ENCODE peak calls at places on chromosome 17, in four cellular contexts. J, V, P and Q are unnamed samples. For H3K9me3, the result is how much of the 10 kb centered on the place peaks cover.

GRCh38 chr17:81253358-81254131 is 14.4 kb downstream of the NDUFAF8 start:
- DNase-seq in P (no peak), V (no peak), J (peak), Q (peak)

GRCh38 chr17:14372905-14373559 is 72.2 kb downstream of the HS3ST3B1 start:
- DNase-seq in P (no peak), J (no peak), V (no peak), Q (no peak)

GRCh38 chr17:55607736-55608341 is 96.6 kb upstream of the SMIM36 start:
- DNase-seq in P (no peak), V (no peak), J (no peak), Q (no peak)

GRCh38 chr17:8041980-8042379 is 3.1 kb downstream of the ALOX15B start:
- DNase-seq in V (no peak), J (no peak), P (no peak), Q (no peak)

GRCh38 chr17:600576-601301 is 113.9 kb downstream of the VPS53 start:
- DNase-seq in J (no peak), P (no peak), V (no peak), Q (no peak)

GRCh38 chr17:78179372-78179771 is 7.5 kb downstream of the TK1 start:
- DNase-seq in P (peak), V (peak), J (no peak), Q (no peak)

GRCh38 chr17:35022536-35023063 is 40.9 kb downstream of the RFFL start:
- DNase-seq in V (peak), P (peak), J (peak), Q (peak)

GRCh38 chr17:40540448-40540847 is 24.8 kb downstream of the CCR7 start:
- DNase-seq in J (no peak), V (no peak), P (no peak), Q (no peak)

GRCh38 chr17:31060814-31061550 is 33.8 kb upstream of the NF1 start:
- DNase-seq in J (no peak), P (no peak), V (no peak), Q (no peak)

GRCh38 chr17:31158741-31159377 is 64.1 kb downstream of the NF1 start:
- DNase-seq in V (no peak), P (no peak), J (no peak), Q (no peak)

GRCh38 chr17:71634376-71634775 is 486.4 kb upstream of the SOX9 start:
- DNase-seq in J (no peak), V (no peak), P (no peak), Q (no peak)

GRCh38 chr17:28727727-28728363 is 743 bp upstream of the NEK8 start:
- DNase-seq in P (no peak), J (peak), V (peak), Q (peak)

GRCh38 chr17:74959826-74960738 is 12.5 kb downstream of the HID1 start:
- DNase-seq in J (no peak), V (no peak), P (no peak), Q (no peak)

GRCh38 chr17:75317671-75318070 is 28.4 kb upstream of the SLC25A19 start:
- DNase-seq in V (no peak), P (no peak), J (no peak), Q (no peak)

GRCh38 chr17:63178530-63178929 is 212.5 kb downstream of the TANC2 start:
- DNase-seq in P (no peak), J (no peak), V (no peak), Q (no peak)

GRCh38 chr17:70763018-70763417 is 593.7 kb downstream of the KCNJ2 start:
- DNase-seq in V (no peak), J (no peak), P (no peak), Q (no peak)

GRCh38 chr17:75478508-75478907 is 22.1 kb downstream of the TMEM94 start:
- DNase-seq in P (no peak), V (no peak), J (no peak), Q (no peak)

GRCh38 chr17:310111-311010 is 42.2 kb downstream of the RPH3AL start:
- DNase-seq in J (no peak), P (no peak), V (no peak), Q (no peak)

GRCh38 chr17:42502091-42502490 is 34.0 kb upstream of the NAGLU start:
- DNase-seq in J (no peak), P (no peak), V (no peak), Q (no peak)

GRCh38 chr17:7403043-7403901 is 625 bp downstream of the TMEM256 start:
- DNase-seq in J (no peak), P (no peak), V (no peak), Q (peak)

GRCh38 chr17:57356722-57357391 is 100.5 kb downstream of the MSI2 start:
- DNase-seq in P (no peak), V (no peak), J (no peak), Q (no peak)

GRCh38 chr17:30964878-30965277 is 6.0 kb upstream of the RNF135 start:
- DNase-seq in V (no peak), J (no peak), P (no peak), Q (no peak)

GRCh38 chr17:63998050-63998720 is at the start of gene PRR29:
- DNase-seq in J (peak), V (peak), P (no peak), Q (peak)

GRCh38 chr17:44776628-44777393 is 18.0 kb downstream of the ADAM11 start:
- DNase-seq in J (no peak), P (no peak), V (no peak), Q (no peak)

GRCh38 chr17:36657763-36658490 is 56.5 kb downstream of the MRM1 start:
- DNase-seq in V (no peak), J (no peak), P (no peak), Q (no peak)

GRCh38 chr17:15038656-15039055 is 226.5 kb downstream of the PMP22 start:
- DNase-seq in J (no peak), P (no peak), V (peak), Q (no peak)

GRCh38 chr17:58327363-58328194 is 1.0 kb downstream of the TSPOAP1 start:
- DNase-seq in J (no peak), V (no peak), P (no peak), Q (no peak)

GRCh38 chr17:68011199-68011665 is 15.0 kb upstream of the C17orf58 start:
- DNase-seq in P (peak), V (peak), J (peak), Q (peak)

GRCh38 chr17:15475620-15476354 is 8.4 kb upstream of the CDRT4 start:
- DNase-seq in V (no peak), P (no peak), J (no peak), Q (no peak)

GRCh38 chr17:75896360-75897075 is at the start of gene TRIM65:
- DNase-seq in V (peak), J (peak), P (peak), Q (peak)

GRCh38 chr17:49519781-49520180 is 24.7 kb downstream of the NGFR start:
- DNase-seq in P (no peak), J (no peak), V (no peak), Q (no peak)

GRCh38 chr17:63276821-63277220 is 169.3 kb downstream of the CYB561 start:
- DNase-seq in J (no peak), V (no peak), P (no peak), Q (no peak)

GRCh38 chr17:50943575-50943933 is 77.4 kb upstream of the TOB1 start:
- DNase-seq in P (peak), J (no peak), V (peak), Q (no peak)

GRCh38 chr17:59506907-59507726 is 58.3 kb upstream of the DHX40 start:
- DNase-seq in V (no peak), J (no peak), P (peak), Q (no peak)

GRCh38 chr17:58369214-58370031 is 17.4 kb upstream of the SUPT4H1 start:
- DNase-seq in J (no peak), P (no peak), V (no peak), Q (no peak)

GRCh38 chr17:82113941-82114340 is 15.9 kb upstream of the FASN start:
- DNase-seq in V (no peak), P (no peak), J (no peak), Q (no peak)

GRCh38 chr17:78774956-78775571 is 7.0 kb downstream of the CYTH1 start:
- DNase-seq in J (peak), V (no peak), P (no peak), Q (peak)

GRCh38 chr17:22469941-22470340 is 777.6 kb downstream of the KCNJ18 start:
- DNase-seq in P (no peak), V (no peak), J (no peak), Q (no peak)
- H3K9me3 ChIP-seq in P (under half), V (under half), J (under half), Q (under half)

GRCh38 chr17:5183410-5183793 is 8.3 kb downstream of the ZNF594 start:
- DNase-seq in V (no peak), J (no peak), P (no peak), Q (no peak)

GRCh38 chr17:5181509-5182305 is 10.0 kb downstream of the ZNF594 start:
- DNase-seq in P (no peak), V (no peak), J (no peak), Q (no peak)

GRCh38 chr17:5182597-5183409 is 8.9 kb downstream of the ZNF594 start:
- DNase-seq in V (no peak), P (no peak), J (no peak), Q (no peak)

GRCh38 chr17:5184284-5184683 is 7.4 kb downstream of the ZNF594 start:
- DNase-seq in V (no peak), J (no peak), P (no peak), Q (no peak)

DNA sequence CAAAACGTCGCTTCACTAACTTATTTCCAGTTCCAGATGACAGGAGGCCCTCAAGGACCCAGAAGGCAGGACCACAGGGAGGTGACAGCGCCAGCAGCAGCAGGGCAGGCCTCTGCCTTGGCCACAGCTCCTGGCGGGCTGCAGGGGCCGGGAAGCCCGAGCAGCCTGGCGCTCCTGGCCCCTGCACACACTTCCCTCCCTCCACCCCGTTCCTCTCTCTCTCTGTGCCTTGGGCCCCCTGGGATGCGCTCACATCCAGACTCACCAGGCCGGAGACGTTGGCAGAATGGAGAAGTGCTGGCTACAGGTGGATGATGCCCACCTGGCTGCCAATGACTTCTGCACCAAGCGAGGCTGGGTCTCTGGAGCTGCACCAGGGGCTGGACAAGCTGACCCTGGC is 12.7 kb downstream of the ZNF594 start:
- DNase-seq in P (no peak), V (no peak), J (no peak), Q (no peak)
- H3K9me3 ChIP-seq in P (under half), V (under half), J (half or more), Q (under half)

GRCh38 chr17:22128723-22129122 is 436.4 kb downstream of the KCNJ18 start:
- DNase-seq in P (no peak), J (no peak), V (no peak), Q (no peak)
- H3K9me3 ChIP-seq in P (under half), J (under half), V (under half), Q (under half)

DNA sequence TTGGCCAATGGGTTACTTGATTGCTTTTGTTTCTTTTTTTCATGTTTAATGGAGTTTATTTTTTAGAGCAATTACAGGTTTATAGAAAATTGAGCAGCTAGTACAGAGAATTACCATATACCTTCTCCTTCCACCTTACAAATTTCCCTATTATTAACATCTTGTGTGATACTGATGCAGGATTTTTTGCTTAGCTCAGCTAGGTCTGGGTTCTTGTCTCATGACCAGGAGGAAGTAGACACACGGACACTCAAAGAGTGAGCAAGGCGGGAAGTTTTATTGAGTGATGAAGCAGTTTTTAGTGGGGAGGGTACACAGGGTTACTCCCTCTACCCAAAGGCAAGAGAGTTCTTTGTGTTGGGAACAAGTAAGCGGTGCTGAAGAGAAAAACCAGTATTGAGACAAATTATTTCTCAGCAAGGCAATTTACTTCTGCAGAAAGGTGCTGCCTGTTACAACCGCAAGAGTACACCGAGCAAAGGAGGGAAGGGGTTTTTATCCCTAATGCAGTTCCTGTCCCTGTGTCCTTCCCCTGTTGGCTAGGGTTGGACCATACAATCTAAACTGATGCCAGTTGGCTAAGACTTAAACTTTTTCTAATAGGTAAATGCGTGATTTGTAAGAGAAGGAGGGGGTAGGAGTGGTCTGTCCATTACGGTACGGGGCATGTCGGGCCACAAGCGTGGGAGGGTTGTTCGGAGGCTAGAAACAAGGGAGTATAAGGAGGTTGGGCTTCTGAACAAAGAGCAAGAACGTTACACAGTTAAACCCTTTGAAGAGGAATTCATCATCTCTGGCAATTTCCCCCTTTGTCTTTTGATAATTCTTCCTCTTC is 26.9 kb downstream of the SEC14L1 start:
- DNase-seq in J (no peak), V (no peak), P (no peak), Q (no peak)
- H3K9me3 ChIP-seq in J (under half), V (under half), P (under half), Q (under half)

GRCh38 chr17:72797142-72797541 is 295.3 kb downstream of the SLC39A11 start:
- DNase-seq in V (no peak), J (no peak), P (no peak), Q (no peak)

GRCh38 chr17:72794152-72794551 is 298.3 kb downstream of the SLC39A11 start:
- DNase-seq in V (no peak), P (no peak), J (no peak), Q (no peak)

GRCh38 chr17:72790194-72790593 is 302.3 kb downstream of the SLC39A11 start:
- DNase-seq in V (no peak), J (no peak), P (no peak), Q (no peak)

GRCh38 chr17:72792771-72793170 is 299.7 kb downstream of the SLC39A11 start:
- DNase-seq in J (no peak), V (no peak), P (no peak), Q (no peak)

DNA sequence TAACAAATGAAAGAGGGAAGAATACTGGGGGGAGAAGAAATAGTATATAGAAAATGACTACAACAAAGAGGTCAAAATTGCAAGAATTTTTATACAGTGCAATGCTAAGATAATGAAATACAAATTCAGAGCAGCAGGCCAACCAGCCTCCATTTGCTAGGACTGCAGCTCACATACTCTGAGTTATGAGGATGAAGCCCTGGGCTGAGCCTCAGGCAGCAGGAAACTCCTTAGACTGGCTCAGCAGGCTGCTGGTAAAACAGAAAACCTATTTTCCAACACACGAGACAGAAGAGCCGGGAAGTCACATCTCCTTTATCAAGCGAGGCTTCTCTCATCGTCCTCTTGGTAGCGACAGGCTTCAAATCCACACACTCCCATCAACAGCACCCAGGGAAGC is 296.5 kb downstream of the SLC39A11 start:
- DNase-seq in V (no peak), P (no peak), J (no peak), Q (no peak)
- H3K9me3 ChIP-seq in V (under half), P (under half), J (under half), Q (under half)

DNA sequence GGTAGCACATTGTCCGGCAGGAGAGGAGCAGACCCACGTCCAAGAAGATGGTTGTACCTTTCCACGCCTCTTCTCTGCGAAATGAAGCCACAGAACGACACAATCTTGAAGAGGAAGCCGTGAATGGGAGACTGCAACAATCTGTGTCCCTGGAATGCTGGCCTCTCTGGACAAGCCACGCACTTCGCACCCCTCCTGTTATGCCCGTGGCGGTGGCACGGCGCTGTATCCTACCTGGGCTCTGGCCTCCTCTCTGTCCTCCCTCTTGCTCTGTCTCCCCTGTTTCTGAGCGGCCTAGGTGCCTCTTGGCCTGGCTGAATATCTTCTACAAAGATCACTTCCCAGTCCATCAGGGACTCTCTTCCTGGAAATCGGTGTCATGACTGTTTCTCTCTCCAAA is 717.8 kb downstream of the KCNJ18 start:
- DNase-seq in J (no peak), V (no peak), P (no peak), Q (no peak)
- H3K9me3 ChIP-seq in J (under half), V (under half), P (under half), Q (under half)

GRCh38 chr17:27082023-27082774 is 211.7 kb upstream of the WSB1 start:
- DNase-seq in P (no peak), J (no peak), V (no peak), Q (no peak)

GRCh38 chr17:27081002-27081638 is 212.8 kb upstream of the WSB1 start:
- DNase-seq in P (no peak), V (no peak), J (no peak), Q (no peak)

GRCh38 chr17:27078296-27078695 is 215.6 kb upstream of the WSB1 start:
- DNase-seq in V (no peak), J (no peak), P (no peak), Q (no peak)

GRCh38 chr17:27076814-27077213 is 217.1 kb upstream of the WSB1 start:
- DNase-seq in P (no peak), J (no peak), V (no peak), Q (no peak)

DNA sequence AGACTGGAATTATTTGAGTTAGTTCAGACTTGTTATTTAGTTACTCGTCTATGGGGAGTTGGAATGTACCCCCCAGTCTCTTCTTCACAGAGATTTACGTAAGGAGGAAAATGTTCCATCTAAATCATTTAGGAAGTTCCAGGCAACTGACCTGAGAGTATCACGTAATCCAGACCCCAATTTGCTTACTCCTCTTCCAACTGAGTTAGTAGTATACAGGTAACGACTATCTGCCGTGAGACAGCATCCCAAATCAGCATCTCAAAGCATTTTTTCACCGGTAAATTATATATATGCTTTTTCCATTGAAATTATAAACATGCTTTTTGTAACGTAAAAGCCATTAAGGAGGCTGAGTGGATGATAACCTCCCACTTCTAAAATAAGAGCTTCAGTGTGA is 214.3 kb upstream of the WSB1 start:
- DNase-seq in V (no peak), P (no peak), J (no peak), Q (no peak)
- H3K9me3 ChIP-seq in V (under half), P (under half), J (under half), Q (under half)